ENCODE peak calls at places on chromosomes 12 and 14, in five cellular contexts. H, A, C, E and M are unnamed samples.

GRCh38 chr12:128823916-128824839 is at the start of gene SLC15A4:
- DNase-seq in C (peak), A (peak), H (peak), E (peak), M (peak)

GRCh38 chr14:52338282-52338681 is 24.2 kb downstream of the PTGER2 start:
- DNase-seq in E (no peak), A (no peak), C (no peak), H (peak), M (no peak)

GRCh38 chr12:132106921-132107320 is 37.2 kb downstream of the DDX51 start:
- DNase-seq in H (no peak), A (no peak), E (no peak), C (no peak), M (no peak)

GRCh38 chr14:72377016-72377415 is 444.8 kb downstream of the RGS6 start:
- DNase-seq in E (no peak), A (no peak), H (no peak), C (no peak), M (no peak)

GRCh38 chr12:113720629-113721028 is 245.5 kb downstream of the RBM19 start:
- DNase-seq in E (no peak), C (no peak), A (no peak), H (peak), M (no peak)

GRCh38 chr14:68814376-68815287 is 21.8 kb upstream of the ZFP36L1 start:
- DNase-seq in E (peak), H (peak), A (peak), C (peak), M (no peak)

GRCh38 chr14:61065671-61066070 is 84.6 kb downstream of the SLC38A6 start:
- DNase-seq in H (no peak), C (no peak), E (no peak), A (no peak), M (no peak)

GRCh38 chr12:13561923-13562322 is 365.4 kb downstream of the EMP1 start:
- DNase-seq in H (no peak), E (no peak), C (no peak), A (no peak), M (no peak)

GRCh38 chr14:57293851-57294837 is 25.4 kb downstream of the AP5M1 start:
- DNase-seq in H (no peak), C (no peak), E (no peak), A (no peak), M (no peak)

GRCh38 chr12:2691001-2691339 is 103.8 kb upstream of the FKBP4 start:
- DNase-seq in E (peak), H (no peak), C (peak), A (no peak), M (no peak)

GRCh38 chr12:42483534-42483857 is 106.0 kb downstream of the PRICKLE1 start:
- DNase-seq in C (peak), H (no peak), A (peak), E (peak), M (no peak)

GRCh38 chr12:3018284-3019004 is 58.7 kb upstream of the TSPAN9 start:
- DNase-seq in E (no peak), H (no peak), C (no peak), A (peak), M (no peak)

GRCh38 chr12:21296751-21297406 is 37.8 kb downstream of the SLCO1A2 start:
- DNase-seq in H (no peak), C (no peak), A (no peak), E (peak), M (peak)

GRCh38 chr14:52906141-52906601 is 44.7 kb downstream of the FERMT2 start:
- DNase-seq in H (no peak), E (no peak), A (no peak), C (no peak), M (no peak)

GRCh38 chr12:12365931-12366431 is 9.1 kb downstream of the BORCS5 start:
- DNase-seq in E (peak), H (no peak), C (no peak), A (no peak), M (no peak)

GRCh38 chr14:34098045-34098984 is 147.4 kb upstream of the EGLN3 start:
- DNase-seq in H (peak), C (peak), A (no peak), E (peak), M (no peak)

GRCh38 chr12:125169870-125170269 is 104.6 kb downstream of the AACS start:
- DNase-seq in C (no peak), E (no peak), H (no peak), A (no peak), M (no peak)

GRCh38 chr14:54565236-54566151 is 1.4 kb upstream of the SAMD4A start:
- DNase-seq in A (peak), H (peak), E (peak), C (peak), M (peak)

GRCh38 chr14:52862652-52863338 is 71.4 kb upstream of the GNPNAT1 start:
- DNase-seq in A (no peak), E (no peak), H (no peak), C (no peak), M (no peak)

GRCh38 chr14:104087505-104087904 is 2.0 kb downstream of the ASPG start:
- DNase-seq in A (no peak), C (peak), H (no peak), E (peak), M (no peak)

GRCh38 chr12:70722584-70723343 is 85.5 kb upstream of the PTPRB start:
- DNase-seq in E (no peak), C (no peak), A (no peak), H (no peak), M (no peak)

GRCh38 chr14:25034803-25035681 is 14.9 kb downstream of the STXBP6 start:
- DNase-seq in H (peak), C (no peak), E (no peak), A (no peak), M (no peak)

GRCh38 chr12:92539966-92540791 is 162.6 kb upstream of the PLEKHG7 start:
- DNase-seq in E (peak), C (no peak), H (no peak), A (peak), M (no peak)

GRCh38 chr12:14238224-14238792 is 127.2 kb upstream of the ATF7IP start:
- DNase-seq in E (no peak), A (no peak), C (no peak), H (no peak), M (no peak)

GRCh38 chr14:34983148-34983760 is 462 bp downstream of the SRP54 start:
- DNase-seq in C (no peak), E (no peak), A (no peak), H (no peak), M (no peak)

GRCh38 chr14:99481745-99482099 is 513 bp downstream of the CCNK start:
- DNase-seq in H (no peak), A (no peak), C (no peak), E (peak), M (no peak)

GRCh38 chr12:6384499-6385436 is 806 bp downstream of the LTBR start:
- DNase-seq in H (no peak), C (peak), A (peak), E (peak), M (no peak)

GRCh38 chr14:93103392-93104080 is 12.2 kb downstream of the ITPK1 start:
- DNase-seq in A (no peak), E (no peak), C (peak), H (no peak), M (peak)

GRCh38 chr12:94689002-94689645 is 38.8 kb upstream of the TMCC3 start:
- DNase-seq in C (no peak), E (no peak), H (no peak), A (no peak), M (no peak)

GRCh38 chr12:57840701-57841100 is 5.8 kb downstream of the CTDSP2 start:
- DNase-seq in C (no peak), H (peak), A (peak), E (peak), M (no peak)

DNA sequence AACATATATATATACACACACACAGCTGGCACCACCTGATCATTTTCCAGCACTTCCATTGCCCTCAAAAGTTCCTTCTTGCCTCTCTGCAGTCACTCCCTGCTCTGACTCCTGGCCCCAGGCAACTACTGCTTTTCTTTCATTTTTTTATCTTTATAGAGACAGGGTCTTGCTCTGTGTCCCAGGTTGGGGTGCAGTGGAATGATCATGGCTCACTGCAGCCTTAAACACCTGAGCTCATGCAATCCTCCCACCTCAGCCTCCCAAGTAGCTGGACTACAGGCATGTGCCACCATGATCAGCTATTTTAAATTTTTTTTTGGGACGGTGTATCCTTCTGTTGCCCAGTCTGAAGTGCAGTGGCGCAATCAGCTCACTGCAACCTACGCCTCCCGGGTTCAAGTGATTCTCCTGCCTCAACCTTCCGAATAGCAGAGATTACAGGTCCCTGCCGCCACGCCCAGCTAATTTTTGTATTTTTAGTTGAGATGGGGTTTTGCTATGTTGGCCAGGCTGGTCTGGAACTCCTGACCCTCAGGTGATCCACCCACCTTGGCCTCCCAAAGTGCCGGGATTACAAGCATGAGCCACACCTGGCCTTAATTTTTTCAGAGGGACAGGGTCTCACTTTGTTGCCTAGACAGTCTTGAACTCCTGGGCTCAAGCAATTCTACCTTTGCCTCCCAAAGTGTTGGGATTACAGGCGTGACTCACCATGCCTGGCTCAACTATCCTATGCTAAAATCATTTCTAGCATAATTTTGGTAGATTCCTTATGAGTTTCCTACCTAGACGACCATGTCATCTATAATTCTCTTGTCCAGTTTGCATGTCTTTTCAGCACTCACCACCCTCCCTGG is 7.8 kb downstream of the HSP90AA1 start:
- DNase-seq in A (no peak), E (no peak), H (no peak), C (no peak), M (no peak)
- TF ChIP-seq POLR2A in A (no peak), E (no peak), H (peak), C (no peak), M (no peak)

GRCh38 chr12:16756833-16757552 is 151.0 kb upstream of the LMO3 start:
- DNase-seq in H (no peak), A (no peak), C (no peak), E (no peak), M (no peak)
- TF ChIP-seq POLR2A in H (no peak), A (no peak), C (no peak), E (no peak), M (no peak)

GRCh38 chr12:65430571-65431306 is 152.3 kb downstream of the MSRB3 start:
- DNase-seq in A (no peak), H (peak), E (no peak), C (no peak), M (peak)
- TF ChIP-seq POLR2A in A (no peak), H (no peak), E (no peak), C (no peak), M (no peak)

GRCh38 chr14:96362965-96363750 is at the start of the genes ATG2B and GSKIP:
- DNase-seq in C (peak), H (peak), E (peak), A (peak), M (peak)
- TF ChIP-seq POLR2A in C (peak), H (peak), E (peak), A (no peak), M (peak)

GRCh38 chr12:30992381-30992780 is 65.8 kb downstream of the TSPAN11 start:
- DNase-seq in H (no peak), C (no peak), E (no peak), A (no peak), M (no peak)
- TF ChIP-seq POLR2A in H (no peak), C (no peak), E (no peak), A (no peak), M (no peak)